ENCODE peak calls at places on chromosome 9, in four cellular contexts. F, O, T and L are unnamed samples.

GRCh38 chr9:104279535-104280215 is 185.6 kb downstream of the SMC2 start:
- DNase-seq in T (no peak), O (peak; percentile 69), F (peak; percentile 71), L (peak; percentile 12)

GRCh38 chr9:35696520-35697215 is 6.9 kb upstream of the TPM2 start:
- DNase-seq in O (peak; percentile 61), T (peak; percentile 74), F (peak; percentile 79), L (peak; percentile 38)

GRCh38 chr9:113577525-113578261 is 114.2 kb downstream of the RGS3 start:
- DNase-seq in F (peak; percentile 68), T (no peak), O (no peak), L (peak; percentile 51)

GRCh38 chr9:100724932-100725331 is 147.1 kb downstream of the CAVIN4 start:
- DNase-seq in O (no peak), F (no peak), T (no peak), L (no peak)

GRCh38 chr9:19551124-19551929 is 142.5 kb downstream of the ACER2 start:
- DNase-seq in O (no peak), T (peak; percentile 61), F (no peak), L (no peak)

GRCh38 chr9:37174247-37174646 is 53.9 kb downstream of the ZCCHC7 start:
- DNase-seq in T (no peak), O (peak; percentile 60), F (peak; percentile 60), L (peak; percentile 69)

GRCh38 chr9:73869261-73869660 is 627.9 kb upstream of the RORB start:
- DNase-seq in F (peak; percentile 75), T (no peak), O (peak; percentile 45), L (peak; percentile 0)

GRCh38 chr9:14314424-14314928 is 535 bp upstream of the NFIB start:
- DNase-seq in F (peak; percentile 92), T (peak; percentile 33), O (peak; percentile 96), L (peak; percentile 94)

GRCh38 chr9:107809859-107810492 is 320.4 kb upstream of the KLF4 start:
- DNase-seq in T (no peak), O (peak; percentile 36), F (no peak), L (peak; percentile 36)

GRCh38 chr9:112554516-112554915 is 67.9 kb downstream of the KIAA1958 start:
- DNase-seq in T (no peak), O (no peak), F (peak; percentile 36), L (peak; percentile 91)

GRCh38 chr9:78783743-78784142 is 486.8 kb downstream of the PSAT1 start:
- DNase-seq in O (no peak), T (no peak), F (no peak), L (no peak)

GRCh38 chr9:130306826-130307666 is 41.5 kb downstream of the HMCN2 start:
- DNase-seq in O (no peak), F (no peak), T (no peak), L (no peak)

GRCh38 chr9:92534199-92535159 is 1.3 kb downstream of the ECM2 start:
- DNase-seq in F (peak; percentile 38), T (no peak), O (peak; percentile 13), L (no peak)

GRCh38 chr9:129135476-129135875 is 24.3 kb downstream of the PTPA start:
- DNase-seq in O (no peak), F (no peak), T (no peak), L (no peak)